ENCODE peak calls at places on chromosome 22, in five cellular contexts. X is glutamatergic neuron, H is neural progenitor cell, N is cardiac muscle cell, M is T-helper 1 cell. L is an unnamed sample.

GRCh38 chr22:38745676-38746460 is 9.9 kb downstream of the SUN2 start:
- DNase-seq in X (no peak), H (no peak), N (no peak), M (no peak), L (no peak)

GRCh38 chr22:40679964-40680818 is 907 bp downstream of the MCHR1 start:
- DNase-seq in X (no peak), H (peak), N (peak), M (no peak), L (no peak)

GRCh38 chr22:23591846-23592245 is 11.8 kb upstream of the IGLL1 start:
- DNase-seq in X (no peak), H (no peak), N (no peak), M (no peak), L (no peak)

GRCh38 chr22:19793161-19793560 is 32.6 kb downstream of the TBX1 start:
- DNase-seq in X (no peak), H (no peak), N (no peak), M (no peak), L (no peak)

GRCh38 chr22:36135306-36135705 is 25.2 kb downstream of the APOL3 start:
- DNase-seq in X (no peak), H (no peak), N (no peak), M (no peak), L (no peak)

GRCh38 chr22:29695129-29695926 is 24.5 kb upstream of the CABP7 start:
- DNase-seq in X (no peak), H (no peak), N (no peak), M (no peak), L (no peak)

GRCh38 chr22:36569999-36570398 is 41.0 kb upstream of the EIF3D start:
- DNase-seq in X (peak), H (peak), N (peak), M (no peak), L (peak)

GRCh38 chr22:29457730-29458129 is 19.3 kb downstream of the RFPL1 start:
- DNase-seq in X (peak), H (peak), N (peak), M (no peak), L (peak)

GRCh38 chr22:45502215-45503070 is at the start of gene FBLN1:
- DNase-seq in X (peak), H (peak), N (peak), M (no peak), L (peak)

GRCh38 chr22:32204211-32204855 is 540 bp downstream of the RFPL2 start:
- DNase-seq in X (no peak), H (peak), N (no peak), M (no peak), L (peak)

GRCh38 chr22:46609175-46609690 is 11.0 kb upstream of the GRAMD4 start:
- DNase-seq in X (no peak), H (peak), N (no peak), M (no peak), L (peak)

GRCh38 chr22:50469377-50470305 is 5.2 kb downstream of the SBF1 start:
- DNase-seq in X (peak), H (no peak), N (peak), M (peak), L (no peak)

GRCh38 chr22:29380032-29380781 is 8.2 kb downstream of the AP1B1 start:
- DNase-seq in X (no peak), H (no peak), N (no peak), M (no peak), L (no peak)

GRCh38 chr22:49328076-49328475 is 499.6 kb downstream of the BRD1 start:
- DNase-seq in X (no peak), H (no peak), N (no peak), M (no peak), L (no peak)

GRCh38 chr22:49772692-49773091 is 55.0 kb downstream of the BRD1 start:
- DNase-seq in X (no peak), H (no peak), N (no peak), M (no peak), L (no peak)

GRCh38 chr22:30220338-30221009 is 26.1 kb downstream of the LIF start:
- DNase-seq in X (no peak), H (no peak), N (no peak), M (no peak), L (no peak)

GRCh38 chr22:28454431-28455064 is 225.1 kb downstream of the TTC28 start:
- DNase-seq in X (no peak), H (no peak), N (no peak), M (no peak), L (no peak)

GRCh38 chr22:38681784-38682335 is at the start of gene TOMM22:
- DNase-seq in X (peak), H (peak), N (peak), M (peak), L (peak)

GRCh38 chr22:41848468-41848867 is 15.6 kb downstream of the SREBF2 start:
- DNase-seq in X (no peak), H (no peak), N (no peak), M (no peak), L (peak)

GRCh38 chr22:25754527-25755202 is 12.7 kb downstream of the MYO18B start:
- DNase-seq in X (no peak), H (no peak), N (peak), M (no peak), L (no peak)

GRCh38 chr22:22226448-22227187 is 18.0 kb upstream of the VPREB1 start:
- DNase-seq in X (no peak), H (no peak), N (no peak), M (no peak), L (no peak)

GRCh38 chr22:27377901-27378300 is 423.7 kb downstream of the MN1 start:
- DNase-seq in X (peak), H (no peak), N (peak), M (no peak), L (no peak)

GRCh38 chr22:47299211-47299878 is 536.9 kb downstream of the TBC1D22A start:
- DNase-seq in X (no peak), H (no peak), N (no peak), M (no peak), L (no peak)

GRCh38 chr22:31846161-31847115 is 92.6 kb downstream of the DEPDC5 start:
- DNase-seq in X (no peak), H (no peak), N (peak), M (no peak), L (peak)

GRCh38 chr22:19761022-19761499 is 483 bp downstream of the TBX1 start:
- DNase-seq in X (no peak), H (peak), N (no peak), M (no peak), L (no peak)

GRCh38 chr22:50694766-50695420 is 22.3 kb downstream of the SHANK3 start:
- DNase-seq in X (peak), H (no peak), N (no peak), M (peak), L (no peak)

GRCh38 chr22:37502342-37503182 is 16.4 kb upstream of the MFNG start:
- DNase-seq in X (no peak), H (no peak), N (no peak), M (no peak), L (peak)

GRCh38 chr22:19644314-19645223 is 69.7 kb upstream of the SEPTIN5 start:
- DNase-seq in X (no peak), H (no peak), N (no peak), M (no peak), L (no peak)

GRCh38 chr22:23884133-23884532 is 10.1 kb upstream of the MIF start:
- DNase-seq in X (peak), H (no peak), N (no peak), M (no peak), L (no peak)

GRCh38 chr22:35328472-35328885 is 28.8 kb downstream of the TOM1 start:
- DNase-seq in X (no peak), H (no peak), N (no peak), M (no peak), L (peak)

GRCh38 chr22:50483106-50483505 is 1.8 kb downstream of the ADM2 start:
- DNase-seq in X (no peak), H (no peak), N (no peak), M (no peak), L (no peak)

GRCh38 chr22:29940526-29940925 is 57.6 kb downstream of the MTMR3 start:
- DNase-seq in X (no peak), H (no peak), N (no peak), M (no peak), L (no peak)

GRCh38 chr22:40757071-40757470 is 62.1 kb downstream of the SLC25A17 start:
- DNase-seq in X (no peak), H (no peak), N (peak), M (no peak), L (no peak)

GRCh38 chr22:19516378-19517170 is 7.6 kb downstream of the CLDN5 start:
- DNase-seq in X (no peak), H (no peak), N (no peak), M (no peak), L (no peak)

L was measured in HuH-7.